ENCODE peak calls at places on chromosomes 1 and 21, in five cellular contexts. O is colonic mucosa, W is cardiac muscle cell, E is heart right ventricle, C is stomach. U is an unnamed sample. For H3K4me1, the result is how much of the 10 kb centered on the place peaks cover.

GRCh38 chr1:218380125-218380977 is 35.2 kb downstream of the TGFB2 start:
- DNase-seq in W (peak), C (peak), E (no peak), O (no peak), U (no peak)

GRCh38 chr1:64499966-64500365 is 30.0 kb downstream of the CACHD1 start:
- DNase-seq in C (no peak), E (no peak), W (no peak), O (no peak), U (no peak)

GRCh38 chr1:230163205-230163604 is 96.2 kb downstream of the GALNT2 start:
- DNase-seq in E (no peak), W (peak), C (no peak), O (no peak), U (peak)

GRCh38 chr1:69510026-69510425 is 57.7 kb upstream of the LRRC7 start:
- DNase-seq in C (no peak), E (no peak), W (no peak), O (no peak), U (no peak)

GRCh38 chr21:26070822-26071425 is 99.6 kb downstream of the APP start:
- DNase-seq in C (no peak), E (peak), O (peak), W (peak), U (peak)

GRCh38 chr1:83929184-83929583 is 69.7 kb downstream of the TTLL7 start:
- DNase-seq in O (no peak), C (no peak), W (peak), E (no peak), U (no peak)

GRCh38 chr1:3903141-3904005 is 3.3 kb upstream of the C1orf174 start:
- DNase-seq in C (peak), E (no peak), W (no peak), O (peak), U (no peak)

GRCh38 chr1:216528816-216529215 is 105.6 kb upstream of the USH2A start:
- DNase-seq in O (no peak), C (no peak), E (no peak), W (peak), U (no peak)

GRCh38 chr1:185788386-185788785 is 54.2 kb downstream of the HMCN1 start:
- DNase-seq in E (no peak), W (no peak), O (no peak), C (no peak), U (no peak)

GRCh38 chr1:17837631-17838030 is 82.5 kb downstream of the ACTL8 start:
- DNase-seq in W (peak), O (no peak), E (no peak), C (no peak), U (no peak)

GRCh38 chr1:101992816-101993575 is 3.7 kb downstream of the OLFM3 start:
- DNase-seq in O (no peak), E (no peak), W (no peak), C (no peak), U (no peak)

GRCh38 chr1:168762473-168762872 is 33.5 kb upstream of the DPT start:
- DNase-seq in O (no peak), W (no peak), E (no peak), C (no peak), U (no peak)

GRCh38 chr1:47656719-47657685 is 219.2 kb downstream of the FOXD2 start:
- DNase-seq in O (no peak), C (peak), E (peak), W (peak), U (peak)

GRCh38 chr1:15758537-15758936 is at the start of gene FBLIM1:
- DNase-seq in C (no peak), E (no peak), W (peak), O (no peak), U (no peak)

GRCh38 chr1:228157381-228158126 is 7.8 kb downstream of the GJC2 start:
- DNase-seq in C (no peak), W (no peak), O (no peak), E (no peak), U (peak)

DNA sequence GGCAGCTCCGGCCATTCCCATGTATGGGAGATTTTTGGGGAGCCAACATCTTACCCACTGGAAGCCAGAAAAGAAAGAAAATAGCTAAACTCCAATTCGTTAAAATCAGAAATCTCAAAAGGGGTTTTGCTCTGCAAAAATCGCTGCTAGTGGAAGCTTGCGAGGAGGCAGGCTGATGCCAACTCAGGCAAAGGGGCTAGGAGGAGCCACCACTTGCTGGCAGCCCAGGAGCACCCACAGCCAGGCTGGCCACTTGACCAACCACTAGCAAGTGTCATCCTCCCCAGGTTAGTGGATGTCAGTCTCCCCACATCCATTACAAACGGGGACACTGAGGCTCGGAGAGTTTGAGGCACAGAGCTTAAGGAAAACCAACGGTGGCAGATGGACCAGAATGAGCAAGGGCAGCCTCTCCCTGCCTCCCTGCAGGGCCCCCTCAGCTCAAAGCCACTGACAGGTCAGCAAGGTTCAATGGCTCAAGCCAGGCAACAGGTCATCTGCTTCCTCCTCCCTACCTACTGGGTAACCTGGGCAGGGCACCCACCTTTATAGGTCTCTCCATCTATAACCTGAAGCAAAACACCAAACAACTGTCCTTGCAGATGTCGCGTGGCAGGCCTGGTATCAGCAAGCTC is 10.8 kb downstream of the KCNN3 start:
- DNase-seq in O (no peak), C (no peak), W (no peak), E (no peak), U (no peak)
- H3K27ac ChIP-seq in O (no peak), C (peak), W (peak), E (no peak), U (peak)

DNA sequence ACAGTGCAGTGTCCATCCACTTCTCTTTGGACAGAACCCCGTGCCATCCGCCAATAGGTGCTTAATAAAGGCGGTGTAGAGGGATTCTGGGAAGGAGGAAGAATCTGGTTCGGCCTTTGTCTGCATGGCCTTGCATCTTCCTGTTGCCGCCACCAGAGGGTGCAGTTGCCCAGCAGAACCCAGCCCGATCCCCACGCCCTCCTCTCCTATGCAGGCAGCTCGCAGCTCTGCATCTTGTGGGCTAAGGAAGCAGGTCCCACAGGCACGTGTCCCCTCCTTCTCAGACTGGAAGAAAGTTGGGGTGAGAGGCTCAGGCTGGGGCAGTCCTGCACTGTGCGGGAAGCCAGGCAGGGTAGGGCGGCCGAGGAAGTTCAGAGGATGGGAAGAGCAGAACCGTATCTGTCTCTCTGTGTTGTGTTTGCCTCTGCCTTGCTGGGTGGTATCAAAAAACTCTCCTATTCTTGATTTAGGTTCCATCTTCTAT is 20.8 kb downstream of the NAV1 start:
- DNase-seq in E (peak), C (peak), O (peak), W (peak), U (peak)
- H3K4me1 ChIP-seq in E (half or more), C (under half), O (under half), W (under half), U (under half)

GRCh38 chr1:189658381-189658780 is 819.3 kb downstream of the BRINP3 start:
- DNase-seq in C (no peak), O (no peak), W (no peak), E (no peak), U (no peak)
- H3K27ac ChIP-seq in C (no peak), O (no peak), W (no peak), E (no peak), U (no peak)

GRCh38 chr1:46523556-46524443 is 27.6 kb downstream of the KNCN start:
- DNase-seq in W (no peak), E (no peak), C (no peak), O (no peak), U (peak)

GRCh38 chr1:46522969-46523320 is 28.5 kb downstream of the KNCN start:
- DNase-seq in E (no peak), W (no peak), C (no peak), O (no peak), U (no peak)

GRCh38 chr1:46520063-46520911 is 30.7 kb downstream of the DMBX1 start:
- DNase-seq in W (peak), E (no peak), C (no peak), O (no peak), U (no peak)

GRCh38 chr1:46521417-46521816 is 30.0 kb downstream of the KNCN start:
- DNase-seq in C (no peak), W (no peak), O (no peak), E (no peak), U (no peak)

GRCh38 chr1:46522184-46522968 is 29.1 kb downstream of the KNCN start:
- DNase-seq in C (peak), O (peak), W (peak), E (no peak), U (peak)
- H3K4me1 ChIP-seq in C (under half), O (under half), W (under half), E (under half), U (under half)

GRCh38 chr1:14320518-14320917 is 278.0 kb upstream of the KAZN start:
- DNase-seq in W (peak), O (no peak), C (no peak), E (no peak), U (no peak)

GRCh38 chr1:14321413-14321812 is 277.1 kb upstream of the KAZN start:
- DNase-seq in W (no peak), E (no peak), O (no peak), C (no peak), U (no peak)

GRCh38 chr1:14320986-14321385 is 277.5 kb upstream of the KAZN start:
- DNase-seq in E (no peak), C (no peak), W (no peak), O (no peak), U (no peak)

GRCh38 chr1:14314032-14314431 is 284.5 kb upstream of the KAZN start:
- DNase-seq in W (no peak), E (no peak), O (no peak), C (no peak), U (no peak)

GRCh38 chr1:14318830-14319229 is 279.7 kb upstream of the KAZN start:
- DNase-seq in E (no peak), C (no peak), W (no peak), O (no peak), U (no peak)
- H3K27ac ChIP-seq in E (no peak), C (no peak), W (no peak), O (no peak), U (no peak)

GRCh38 chr1:177249231-177249630 is 78.5 kb downstream of the BRINP2 start:
- DNase-seq in O (peak), W (no peak), E (no peak), C (no peak), U (no peak)

GRCh38 chr1:177246710-177247588 is 76.2 kb downstream of the BRINP2 start:
- DNase-seq in O (no peak), W (peak), E (no peak), C (no peak), U (no peak)

GRCh38 chr1:177243773-177244172 is 73.0 kb downstream of the BRINP2 start:
- DNase-seq in C (no peak), O (no peak), W (no peak), E (no peak), U (no peak)

GRCh38 chr1:177247777-177248176 is 77.0 kb downstream of the BRINP2 start:
- DNase-seq in C (no peak), O (no peak), W (no peak), E (no peak), U (no peak)

DNA sequence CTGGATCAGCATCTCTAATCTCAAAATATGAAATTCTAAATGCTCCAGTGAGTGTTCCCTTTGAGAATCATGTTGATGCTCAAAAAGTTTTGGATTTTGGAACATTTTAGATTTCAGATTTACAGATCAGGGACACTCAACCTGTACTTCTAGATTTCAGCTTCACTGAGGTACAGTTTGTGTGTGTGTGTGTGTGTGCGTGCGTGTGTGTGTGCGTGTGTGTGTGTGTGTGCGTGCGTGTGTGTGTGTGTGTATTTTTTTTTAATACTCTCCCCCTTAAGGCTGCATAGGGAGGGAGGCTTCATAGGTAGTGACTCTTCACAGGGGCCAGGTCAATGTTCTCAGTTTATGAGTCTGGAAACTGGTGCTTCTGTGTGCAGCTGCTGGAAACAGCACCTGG is 77.5 kb downstream of the BRINP2 start:
- DNase-seq in C (no peak), W (no peak), E (no peak), O (no peak), U (no peak)
- H3K4me1 ChIP-seq in C (under half), W (under half), E (under half), O (under half), U (under half)